ENCODE peak calls at places on chromosomes 12 and 14, in four cellular contexts. W is hippocampal formation, M is T-cell, B is HAP-1. V is an unnamed sample.

GRCh38 chr12:124481257-124481750 is 86.1 kb downstream of the NCOR2 start:
- DNase-seq in W (no peak), M (no peak), B (no peak), V (no peak)

GRCh38 chr12:132275631-132276030 is 53.8 kb downstream of the GALNT9 start:
- DNase-seq in W (no peak), M (no peak), B (no peak), V (no peak)

GRCh38 chr14:39322807-39323206 is 89.1 kb downstream of the MIA2 start:
- DNase-seq in W (no peak), M (no peak), B (no peak), V (no peak)

GRCh38 chr12:105069936-105070702 is 14.1 kb downstream of the ALDH1L2 start:
- DNase-seq in W (no peak), M (no peak), B (no peak), V (no peak)

GRCh38 chr12:52279683-52280318 is 5.4 kb downstream of the KRT86 start:
- DNase-seq in W (no peak), M (no peak), B (no peak), V (peak; percentile 29)

GRCh38 chr12:106845910-106846309 is 71.4 kb downstream of the RIC8B start:
- DNase-seq in W (no peak), M (no peak), B (no peak), V (no peak)

GRCh38 chr12:55723516-55724225 is 3.5 kb downstream of the RDH5 start:
- DNase-seq in W (no peak), M (no peak), B (no peak), V (no peak)

GRCh38 chr12:67096533-67097318 is 172.4 kb upstream of the CAND1 start:
- DNase-seq in W (no peak), M (no peak), B (no peak), V (peak; percentile 17)